ENCODE peak calls at places on chromosomes 12 and 14, in four cellular contexts. M is WTC11, D is GM23338, W is HFFc6. P is an unnamed sample.

GRCh38 chr12:9947674-9948073 is 15.5 kb upstream of the CLEC2A start:
- DNase-seq in M (no peak), D (no peak), W (no peak), P (no peak)

GRCh38 chr14:64736271-64737131 is 32.3 kb downstream of the PLEKHG3 start:
- DNase-seq in M (peak), D (peak), W (no peak), P (no peak)

GRCh38 chr14:69056389-69056788 is 77.3 kb upstream of the ACTN1 start:
- DNase-seq in M (peak), D (peak), W (peak), P (no peak)

GRCh38 chr14:66087231-66087630 is 398.9 kb upstream of the CCDC196 start:
- DNase-seq in M (no peak), D (no peak), W (no peak), P (no peak)

GRCh38 chr14:95662376-95663186 is 23.6 kb upstream of the TCL1B start:
- DNase-seq in M (no peak), D (no peak), W (no peak), P (no peak)

GRCh38 chr14:33938131-33938949 is 12.5 kb downstream of the EGLN3 start:
- DNase-seq in M (peak), D (peak), W (no peak), P (peak)

GRCh38 chr12:92654929-92655328 is 47.9 kb upstream of the PLEKHG7 start:
- DNase-seq in M (no peak), D (no peak), W (no peak), P (no peak)

GRCh38 chr14:49687942-49688700 is at the start of gene POLE2:
- DNase-seq in M (peak), D (peak), W (no peak), P (peak)

GRCh38 chr14:105388976-105389375 is 9.4 kb upstream of the TEX22 start:
- DNase-seq in M (no peak), D (no peak), W (no peak), P (no peak)

GRCh38 chr12:52119398-52120254 is 40.1 kb downstream of the SMIM41 start:
- DNase-seq in M (peak), D (peak), W (no peak), P (peak)

GRCh38 chr14:31592619-31593018 is 31.4 kb downstream of the NUBPL start:
- DNase-seq in M (no peak), D (no peak), W (no peak), P (no peak)

GRCh38 chr14:95979339-95980042 is 59.7 kb upstream of the C14orf132 start:
- DNase-seq in M (peak), D (peak), W (no peak), P (no peak)

GRCh38 chr12:19657401-19657800 is 218.1 kb downstream of the AEBP2 start:
- DNase-seq in M (no peak), D (no peak), W (peak), P (no peak)

GRCh38 chr14:68145539-68145938 is 326.0 kb downstream of the RAD51B start:
- DNase-seq in M (no peak), D (no peak), W (peak), P (no peak)

GRCh38 chr12:95998611-95999300 is 2.6 kb upstream of the HAL start:
- DNase-seq in M (peak), D (peak), W (peak), P (peak)

GRCh38 chr12:57904848-57905811 is 36.2 kb upstream of the ATP23 start:
- DNase-seq in M (peak), D (peak), W (peak), P (peak)

GRCh38 chr12:34291426-34291901 is 269.2 kb downstream of the ALG10 start:
- DNase-seq in M (no peak), D (no peak), W (no peak), P (no peak)

GRCh38 chr14:104968153-104968527 is 10.0 kb downstream of the AHNAK2 start:
- DNase-seq in M (peak), D (peak), W (peak), P (peak)

GRCh38 chr12:55822228-55822627 is 4.4 kb downstream of the ORMDL2 start:
- DNase-seq in M (peak), D (peak), W (no peak), P (peak)

GRCh38 chr14:70257526-70257925 is 68.8 kb upstream of the SLC8A3 start:
- DNase-seq in M (peak), D (peak), W (no peak), P (peak)
- TF ChIP-seq CTCF in M (peak), D (peak), W (peak), P (peak)

GRCh38 chr12:126704609-126705008 is 1562.4 kb upstream of the TMEM132C start:
- DNase-seq in M (no peak), D (peak), W (no peak), P (no peak)
- TF ChIP-seq CTCF in M (no peak), D (peak), W (peak), P (peak)

GRCh38 chr14:53740570-53740969 is 216.1 kb downstream of the BMP4 start:
- DNase-seq in M (no peak), D (no peak), W (no peak), P (no peak)
- TF ChIP-seq CTCF in M (no peak), D (no peak), W (no peak), P (no peak)

DNA sequence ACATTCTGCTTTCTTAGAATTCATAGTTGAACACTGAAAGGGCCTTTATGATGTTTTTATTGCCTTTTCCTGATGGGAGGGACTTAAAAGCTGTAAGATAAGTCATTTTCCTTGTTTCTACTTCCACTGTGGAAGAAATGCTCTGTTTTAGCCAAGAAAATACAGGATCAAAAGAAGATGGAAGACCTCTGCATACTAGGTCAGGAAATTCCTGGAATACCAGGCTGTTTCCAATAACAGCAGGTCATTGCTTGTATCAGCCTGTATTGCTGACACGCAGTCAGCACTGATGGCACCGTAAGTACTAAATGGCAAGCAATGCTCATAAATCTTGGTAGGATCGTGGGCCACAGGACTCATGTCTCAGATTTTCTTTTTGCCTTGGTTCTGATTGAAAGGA is 521.1 kb upstream of the ATP2B1 start:
- DNase-seq in M (no peak), D (peak), W (no peak), P (no peak)
- TF ChIP-seq CTCF in M (no peak), D (no peak), W (no peak), P (no peak)

DNA sequence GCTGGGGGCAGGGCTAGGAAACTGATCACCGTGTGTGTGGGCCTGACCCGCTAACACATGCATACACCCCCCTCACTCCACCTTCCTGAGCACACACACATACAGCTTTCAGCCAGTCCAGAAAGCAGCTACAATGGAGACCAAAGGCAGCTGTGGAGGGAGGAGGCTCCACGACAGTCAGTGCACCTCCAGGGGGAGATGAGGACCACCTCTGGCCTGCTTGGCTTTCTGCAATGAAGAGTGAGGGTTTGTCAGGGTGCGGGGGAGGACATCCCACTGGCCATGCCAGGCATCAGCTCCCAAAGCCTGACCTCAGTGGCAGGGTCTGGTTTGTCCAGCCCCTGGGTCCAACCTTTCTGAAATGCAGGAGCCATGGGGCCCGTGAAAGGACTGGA is 35.2 kb downstream of the SLC6A12 start:
- DNase-seq in M (no peak), D (no peak), W (no peak), P (no peak)
- TF ChIP-seq CTCF in M (no peak), D (peak), W (no peak), P (no peak)

GRCh38 chr12:76259660-76260389 is 88.4 kb downstream of the BBS10 start:
- DNase-seq in M (no peak), D (no peak), W (peak), P (no peak)
- TF ChIP-seq CTCF in M (no peak), D (no peak), W (no peak), P (no peak)

DNA sequence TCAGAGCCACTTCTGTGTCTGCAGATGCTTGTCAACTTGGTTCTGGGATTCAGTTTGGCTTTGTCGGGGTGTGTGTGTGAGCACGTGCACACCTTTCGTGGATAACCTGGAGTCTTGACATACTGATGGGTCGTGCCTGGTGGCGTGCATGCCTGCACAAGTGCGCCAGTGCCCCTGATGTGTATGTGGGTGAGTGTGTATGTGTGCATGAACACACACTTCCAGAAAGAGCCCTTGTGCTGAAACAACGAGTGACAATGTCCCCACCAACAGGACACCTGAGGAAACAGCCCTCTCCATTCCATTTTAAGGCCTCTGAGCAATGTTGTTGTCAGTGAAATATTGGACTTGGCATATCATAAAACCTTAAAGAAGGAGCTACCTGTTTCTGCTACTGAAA is 53.9 kb downstream of the SMUG1 start:
- DNase-seq in M (no peak), D (no peak), W (no peak), P (no peak)
- TF ChIP-seq CTCF in M (no peak), D (peak), W (no peak), P (no peak)

GRCh38 chr12:128191380-128191779 is 75.6 kb upstream of the TMEM132C start:
- DNase-seq in M (no peak), D (no peak), W (no peak), P (no peak)

GRCh38 chr12:128190052-128190451 is 76.9 kb upstream of the TMEM132C start:
- DNase-seq in M (no peak), D (no peak), W (no peak), P (no peak)

GRCh38 chr12:128190614-128191013 is 76.4 kb upstream of the TMEM132C start:
- DNase-seq in M (no peak), D (peak), W (no peak), P (no peak)
- TF ChIP-seq CTCF in M (no peak), D (peak), W (no peak), P (no peak)

GRCh38 chr14:99277534-99277933 is 5.5 kb upstream of the BCL11B start:
- DNase-seq in M (no peak), D (no peak), W (no peak), P (no peak)
- TF ChIP-seq CTCF in M (no peak), D (no peak), W (no peak), P (no peak)